ENCODE peak calls at places on chromosome X, in five cellular contexts. O, K, B, Q and S are unnamed samples.

GRCh38 chrX:12790878-12791252 is 347 bp upstream of the PRPS2 start:
- DNase-seq in K (no peak), Q (no peak), O (no peak), B (no peak), S (no peak)

GRCh38 chrX:39050427-39050826 is 249.2 kb downstream of the MID1IP1 start:
- DNase-seq in B (peak; percentile 44), Q (no peak), K (no peak), O (no peak), S (no peak)

GRCh38 chrX:71367396-71367795 is 1.2 kb downstream of the TAF1 start:
- DNase-seq in Q (no peak), B (no peak), O (no peak), K (no peak), S (no peak)

GRCh38 chrX:124023838-124024238 is 62.3 kb downstream of the STAG2 start:
- DNase-seq in Q (no peak), B (no peak), O (no peak), K (no peak), S (peak; percentile 15)

GRCh38 chrX:119618439-119618838 is 12.2 kb upstream of the NKRF start:
- DNase-seq in O (no peak), B (no peak), K (no peak), Q (no peak), S (no peak)

GRCh38 chrX:37347420-37347819 is 1.7 kb upstream of the PRRG1 start:
- DNase-seq in B (no peak), Q (no peak), O (no peak), K (no peak), S (peak; percentile 47)

GRCh38 chrX:22165732-22166457 is 106.8 kb upstream of the CBLL2 start:
- DNase-seq in Q (no peak), K (no peak), B (no peak), O (no peak), S (no peak)

GRCh38 chrX:120549483-120550452 is 11.0 kb downstream of the CUL4B start:
- DNase-seq in K (no peak), B (no peak), O (no peak), Q (no peak), S (peak; percentile 84)

GRCh38 chrX:140439455-140439854 is 65.4 kb downstream of the SOX3 start:
- DNase-seq in K (no peak), Q (no peak), B (peak; percentile 10), O (no peak), S (no peak)

GRCh38 chrX:8879750-8880149 is 78.6 kb upstream of the FAM9A start:
- DNase-seq in Q (no peak), K (peak; percentile 7), O (no peak), B (peak; percentile 19), S (no peak)

GRCh38 chrX:41457618-41458192 is 10.6 kb downstream of the NYX start:
- DNase-seq in O (no peak), B (no peak), K (peak; percentile 49), Q (no peak), S (no peak)

GRCh38 chrX:69312141-69312670 is 147.0 kb upstream of the PJA1 start:
- DNase-seq in K (no peak), Q (no peak), O (no peak), B (no peak), S (no peak)

GRCh38 chrX:38304010-38304409 is 23.3 kb downstream of the RPGR start:
- DNase-seq in K (no peak), O (no peak), Q (no peak), B (no peak), S (no peak)

GRCh38 chrX:153440556-153441135 is 5.2 kb downstream of the TREX2 start:
- DNase-seq in Q (no peak), O (no peak), B (no peak), K (no peak), S (no peak)

GRCh38 chrX:48890296-48890925 is 7.2 kb downstream of the TIMM17B start:
- DNase-seq in O (no peak), Q (no peak), K (no peak), B (no peak), S (no peak)

GRCh38 chrX:152817082-152817744 is 13.3 kb downstream of the CETN2 start:
- DNase-seq in Q (no peak), K (peak; percentile 8), O (no peak), B (peak; percentile 20), S (no peak)

GRCh38 chrX:153884136-153885076 is 1.6 kb downstream of the L1CAM start:
- DNase-seq in B (no peak), Q (no peak), O (no peak), K (no peak), S (no peak)

GRCh38 chrX:20378291-20378920 is 111.7 kb upstream of the RPS6KA3 start:
- DNase-seq in K (no peak), Q (no peak), B (no peak), O (no peak), S (no peak)

GRCh38 chrX:16484338-16484737 is 165.6 kb upstream of the S100G start:
- DNase-seq in Q (no peak), K (no peak), B (no peak), O (no peak), S (peak; percentile 49)

GRCh38 chrX:30488092-30488491 is 89.5 kb downstream of the TASL start:
- DNase-seq in B (no peak), O (no peak), Q (no peak), K (no peak), S (no peak)

GRCh38 chrX:116230136-116230886 is 59.8 kb downstream of the AGTR2 start:
- DNase-seq in B (no peak), K (no peak), O (no peak), Q (no peak), S (no peak)

GRCh38 chrX:22389544-22390243 is 117.0 kb downstream of the CBLL2 start:
- DNase-seq in O (no peak), K (no peak), Q (no peak), B (no peak), S (no peak)

GRCh38 chrX:78048036-78048435 is 56.0 kb upstream of the PGK1 start:
- DNase-seq in Q (no peak), O (no peak), B (no peak), K (no peak), S (no peak)

GRCh38 chrX:37685452-37686347 is at the start of gene XK:
- DNase-seq in B (peak; percentile 62), K (no peak), O (peak; percentile 5), Q (peak; percentile 19), S (peak; percentile 69)

GRCh38 chrX:69236641-69237040 is 71.4 kb upstream of the PJA1 start:
- DNase-seq in B (no peak), K (no peak), O (no peak), Q (no peak), S (no peak)

GRCh38 chrX:131402124-131402811 is 113.2 kb upstream of the IGSF1 start:
- DNase-seq in Q (no peak), K (no peak), O (no peak), B (no peak), S (no peak)

GRCh38 chrX:68504237-68504636 is 5.4 kb downstream of the YIPF6 start:
- DNase-seq in O (no peak), B (no peak), Q (no peak), K (no peak), S (no peak)

GRCh38 chrX:22650691-22651090 is 349.1 kb upstream of the DDX53 start:
- DNase-seq in B (no peak), Q (no peak), O (no peak), K (no peak), S (no peak)

GRCh38 chrX:148457279-148457678 is 43.1 kb upstream of the AFF2 start:
- DNase-seq in B (no peak), K (no peak), Q (no peak), O (no peak), S (no peak)
- H3K4me1 ChIP-seq in B (no peaks in the 10 kb centered on the region), K (no peaks in the 10 kb centered on the region), Q (no peaks in the 10 kb centered on the region), O (no peaks in the 10 kb centered on the region), S (no peaks in the 10 kb centered on the region)

GRCh38 chrX:26958261-26958660 is 504.9 kb downstream of the PPP4R3C start:
- DNase-seq in Q (no peak), K (no peak), B (no peak), O (no peak), S (no peak)
- H3K4me1 ChIP-seq in Q (no peaks in the 10 kb centered on the region), K (no peaks in the 10 kb centered on the region), B (no peaks in the 10 kb centered on the region), O (no peaks in the 10 kb centered on the region), S (no peaks in the 10 kb centered on the region)

GRCh38 chrX:40149286-40150175 is 51.8 kb upstream of the BCOR start:
- DNase-seq in O (no peak), B (no peak), Q (no peak), K (no peak), S (no peak)
- H3K4me1 ChIP-seq in O (peaks cover 50% of the 10 kb centered on the region), B (peaks cover 54% of the 10 kb centered on the region), Q (peaks cover 2% of the 10 kb centered on the region), K (peaks cover 9% of the 10 kb centered on the region), S (peaks cover 19% of the 10 kb centered on the region)

GRCh38 chrX:40244116-40244515 is 146.4 kb upstream of the BCOR start:
- DNase-seq in Q (no peak), B (no peak), O (no peak), K (no peak), S (no peak)
- H3K4me1 ChIP-seq in Q (no peaks in the 10 kb centered on the region), B (no peaks in the 10 kb centered on the region), O (no peaks in the 10 kb centered on the region), K (peaks cover 12% of the 10 kb centered on the region), S (peaks cover 17% of the 10 kb centered on the region)

GRCh38 chrX:150568320-150569154 is at the start of gene MTM1:
- DNase-seq in O (peak; percentile 94), Q (peak; percentile 93), B (peak; percentile 92), K (peak; percentile 94), S (peak; percentile 95)

GRCh38 chrX:150567645-150568319 is 639 bp upstream of the MTM1 start:
- DNase-seq in K (no peak), Q (no peak), B (no peak), O (no peak), S (no peak)

GRCh38 chrX:150570512-150570911 is 2.1 kb downstream of the MTM1 start:
- DNase-seq in Q (no peak), O (no peak), K (no peak), B (no peak), S (no peak)

GRCh38 chrX:150566734-150567182 is 1.7 kb upstream of the MTM1 start:
- DNase-seq in Q (no peak), K (peak; percentile 62), O (no peak), B (no peak), S (no peak)

DNA sequence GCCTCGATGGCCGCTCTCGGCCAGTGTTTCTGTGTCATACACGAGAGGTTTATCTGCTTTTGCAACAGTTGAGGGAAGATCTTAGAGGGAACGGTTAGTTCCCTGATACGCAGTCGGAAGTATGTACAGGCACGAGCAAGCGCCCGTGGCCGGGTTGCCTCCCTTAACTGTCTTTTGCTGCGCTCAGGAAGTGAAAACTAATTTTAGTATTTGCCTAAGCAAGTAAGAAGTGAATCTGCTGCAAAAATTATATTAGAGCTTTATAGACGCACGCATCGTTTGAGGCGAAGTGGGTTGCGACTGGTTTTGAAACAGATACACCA is 695 bp downstream of the MTM1 start:
- DNase-seq in Q (no peak), O (no peak), K (no peak), B (no peak), S (no peak)
- H3K4me1 ChIP-seq in Q (peaks cover 3% of the 10 kb centered on the region), O (peaks cover 4% of the 10 kb centered on the region), K (peaks cover 2% of the 10 kb centered on the region), B (peaks cover 30% of the 10 kb centered on the region), S (peaks cover 38% of the 10 kb centered on the region)

DNA sequence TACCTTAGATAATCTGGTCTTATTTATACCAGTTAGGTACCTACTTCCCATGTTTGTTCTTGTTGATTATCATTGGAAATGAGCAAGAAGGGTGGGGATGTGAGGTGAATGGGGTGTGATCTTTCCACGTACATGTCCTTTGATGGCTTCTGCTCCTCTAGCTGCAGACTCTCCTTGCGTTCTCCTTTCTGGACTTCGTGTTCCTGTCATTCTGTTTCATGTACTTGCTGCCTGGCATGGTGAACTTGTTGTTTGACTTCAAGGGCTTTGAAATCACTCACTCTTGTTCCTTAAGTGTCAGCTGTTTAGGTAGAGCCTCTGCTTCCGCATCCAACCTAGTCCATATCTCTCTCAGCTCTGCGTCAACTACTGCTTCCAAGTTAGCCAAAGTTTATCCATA is 42.7 kb downstream of the FHL1 start:
- DNase-seq in Q (no peak), O (no peak), B (no peak), K (no peak), S (no peak)
- H3K4me1 ChIP-seq in Q (peaks cover 4% of the 10 kb centered on the region), O (peaks cover 21% of the 10 kb centered on the region), B (no peaks in the 10 kb centered on the region), K (peaks cover 11% of the 10 kb centered on the region), S (peaks cover 12% of the 10 kb centered on the region)